ENCODE peak calls at places on chromosomes 4 and X, in nine cellular contexts. D, X, M, J, T, U, S, L and O are unnamed samples.

GRCh38 chrX:14356401-14356800 is 172.9 kb upstream of the GLRA2 start:
- DNase-seq in D (no peak), X (no peak), M (no peak), J (peak; percentile 73), T (no peak), U (no peak), S (no peak), L (no peak), O (no peak)

GRCh38 chrX:2965965-2966364 is 36.8 kb upstream of the ARSD start:
- DNase-seq in D (no peak), X (no peak), M (peak; percentile 31), J (no peak), T (no peak), U (no peak), S (no peak), L (no peak), O (no peak)

GRCh38 chr4:99816611-99817309 is at the start of gene DAPP1:
- DNase-seq in D (no peak), X (peak; percentile 56), M (peak; percentile 89), J (no peak), T (no peak), U (peak; percentile 79), S (peak; percentile 98), L (no peak), O (peak; percentile 81)

GRCh38 chr4:7342223-7342576 is 92.5 kb downstream of the PSAPL1 start:
- DNase-seq in D (no peak), X (no peak), M (no peak), J (no peak), T (no peak), U (no peak), S (no peak), L (no peak), O (no peak)

GRCh38 chrX:30762754-30763153 is 109.5 kb downstream of the GK start:
- DNase-seq in D (no peak), X (no peak), M (peak; percentile 11), J (no peak), T (no peak), U (no peak), S (no peak), L (no peak), O (no peak)

GRCh38 chr4:23981328-23981727 is 91.5 kb upstream of the PPARGC1A start:
- DNase-seq in D (no peak), X (no peak), M (no peak), J (no peak), T (no peak), U (no peak), S (no peak), L (no peak), O (no peak)

GRCh38 chr4:177229331-177229730 is 80.3 kb upstream of the NEIL3 start:
- DNase-seq in D (no peak), X (no peak), M (no peak), J (no peak), T (no peak), U (no peak), S (no peak), L (no peak), O (no peak)

GRCh38 chrX:9429767-9430166 is 35.1 kb upstream of the TBL1X start:
- DNase-seq in D (no peak), X (no peak), M (no peak), J (no peak), T (no peak), U (no peak), S (no peak), L (peak; percentile 83), O (no peak)

GRCh38 chr4:47863486-47863885 is 25.6 kb upstream of the CORIN start:
- DNase-seq in D (no peak), X (no peak), M (no peak), J (no peak), T (no peak), U (no peak), S (no peak), L (no peak), O (no peak)

GRCh38 chrX:69504626-69505612 is 793 bp downstream of the NALF2 start:
- DNase-seq in D (no peak), X (no peak), M (no peak), J (no peak), T (no peak), U (no peak), S (no peak), L (no peak), O (no peak)

GRCh38 chrX:17550011-17550410 is 175.0 kb downstream of the NHS start:
- DNase-seq in D (no peak), X (no peak), M (no peak), J (no peak), T (no peak), U (no peak), S (no peak), L (no peak), O (no peak)

GRCh38 chrX:28847423-28847822 is 260.2 kb downstream of the IL1RAPL1 start:
- DNase-seq in D (no peak), X (no peak), M (no peak), J (no peak), T (peak; percentile 32), U (no peak), S (no peak), L (no peak), O (no peak)

GRCh38 chr4:2796261-2797187 is 3.6 kb downstream of the SH3BP2 start:
- DNase-seq in D (peak; percentile 3), X (no peak), M (no peak), J (peak; percentile 87), T (no peak), U (no peak), S (no peak), L (no peak), O (peak; percentile 84)

GRCh38 chr4:138062929-138063328 is 179.2 kb downstream of the SLC7A11 start:
- DNase-seq in D (peak; percentile 22), X (no peak), M (no peak), J (peak; percentile 28), T (no peak), U (no peak), S (no peak), L (no peak), O (no peak)

GRCh38 chrX:68938244-68939004 is 109.6 kb downstream of the EFNB1 start:
- DNase-seq in D (no peak), X (no peak), M (no peak), J (no peak), T (no peak), U (no peak), S (no peak), L (no peak), O (peak; percentile 4)

GRCh38 chr4:144421056-144421455 is 224.9 kb upstream of the HHIP start:
- DNase-seq in D (no peak), X (no peak), M (no peak), J (no peak), T (no peak), U (no peak), S (no peak), L (no peak), O (no peak)

GRCh38 chr4:54517793-54518444 is 139.8 kb upstream of the KIT start:
- DNase-seq in D (no peak), X (no peak), M (no peak), J (no peak), T (no peak), U (no peak), S (no peak), L (no peak), O (no peak)

GRCh38 chr4:77493120-77493767 is 112.4 kb upstream of the CXCL13 start:
- DNase-seq in D (no peak), X (no peak), M (no peak), J (no peak), T (no peak), U (no peak), S (peak; percentile 22), L (no peak), O (no peak)

GRCh38 chr4:34037280-34037679 is 2207.0 kb downstream of the ARAP2 start:
- DNase-seq in D (no peak), X (no peak), M (no peak), J (no peak), T (no peak), U (no peak), S (no peak), L (no peak), O (no peak)

GRCh38 chr4:82715731-82716617 is 82.6 kb downstream of the SCD5 start:
- DNase-seq in D (no peak), X (no peak), M (no peak), J (peak; percentile 70), T (no peak), U (no peak), S (no peak), L (no peak), O (no peak)

GRCh38 chr4:177487977-177488376 is 45.7 kb upstream of the AGA start:
- DNase-seq in D (no peak), X (no peak), M (no peak), J (no peak), T (no peak), U (no peak), S (no peak), L (no peak), O (no peak)

GRCh38 chrX:17032351-17032750 is 85.9 kb downstream of the REPS2 start:
- DNase-seq in D (no peak), X (no peak), M (no peak), J (no peak), T (no peak), U (no peak), S (no peak), L (no peak), O (no peak)